ENCODE peak calls at places on chromosomes 4 and X, in nine cellular contexts. One of them, this sample, is unnamed.
A peak's percentile ranks its signal among the peaks of the same experiment; 100 is the strongest.

GRCh38 chrX:124282580-124282979 is 49.9 kb upstream of the TEX13D start:
- DNase-seq in heart left ventricle: no peak
- DNase-seq in kidney: no peak
- DNase-seq in lower lobe of right lung: no peak
- DNase-seq in HepG2: no peak
- DNase-seq in breast epithelium: no peak
- DNase-seq in uterus: no peak
- DNase-seq in naive thymus-derived CD4-positive, alpha-beta T cell: no peak
- DNase-seq in cardiac muscle cell: no peak
- DNase-seq in this sample: no peak

GRCh38 chr4:153142700-153143438 is 61.4 kb upstream of the TRIM2 start:
- DNase-seq in heart left ventricle: peak; percentile 82
- DNase-seq in uterus: peak; percentile 65
- DNase-seq in lower lobe of right lung: peak; percentile 80
- DNase-seq in kidney: peak; percentile 82
- DNase-seq in HepG2: peak; percentile 63
- DNase-seq in cardiac muscle cell: peak; percentile 79
- DNase-seq in breast epithelium: peak; percentile 62
- DNase-seq in naive thymus-derived CD4-positive, alpha-beta T cell: peak; percentile 71
- DNase-seq in this sample: peak; percentile 74

GRCh38 chr4:13980317-13980716 is 352.8 kb upstream of the BOD1L1 start:
- DNase-seq in naive thymus-derived CD4-positive, alpha-beta T cell: no peak
- DNase-seq in kidney: no peak
- DNase-seq in HepG2: no peak
- DNase-seq in lower lobe of right lung: no peak
- DNase-seq in breast epithelium: no peak
- DNase-seq in heart left ventricle: no peak
- DNase-seq in cardiac muscle cell: no peak
- DNase-seq in uterus: no peak
- DNase-seq in this sample: no peak

GRCh38 chr4:1290165-1290977 is 680 bp downstream of the MAEA start:
- DNase-seq in kidney: peak; percentile 59
- DNase-seq in HepG2: no peak
- DNase-seq in heart left ventricle: no peak
- DNase-seq in lower lobe of right lung: no peak
- DNase-seq in cardiac muscle cell: peak; percentile 40
- DNase-seq in breast epithelium: no peak
- DNase-seq in naive thymus-derived CD4-positive, alpha-beta T cell: no peak
- DNase-seq in uterus: no peak
- DNase-seq in this sample: peak; percentile 50

GRCh38 chr4:108148316-108148715 is 20.4 kb downstream of the LEF1 start:
- DNase-seq in uterus: no peak
- DNase-seq in breast epithelium: no peak
- DNase-seq in HepG2: no peak
- DNase-seq in heart left ventricle: no peak
- DNase-seq in cardiac muscle cell: no peak
- DNase-seq in lower lobe of right lung: no peak
- DNase-seq in kidney: no peak
- DNase-seq in naive thymus-derived CD4-positive, alpha-beta T cell: peak; percentile 62
- DNase-seq in this sample: no peak

GRCh38 chr4:183618681-183619080 is 40.3 kb downstream of the RWDD4 start:
- DNase-seq in cardiac muscle cell: no peak
- DNase-seq in lower lobe of right lung: no peak
- DNase-seq in kidney: no peak
- DNase-seq in uterus: peak; percentile 24
- DNase-seq in breast epithelium: no peak
- DNase-seq in naive thymus-derived CD4-positive, alpha-beta T cell: no peak
- DNase-seq in heart left ventricle: no peak
- DNase-seq in HepG2: peak; percentile 88
- DNase-seq in this sample: peak; percentile 68

GRCh38 chr4:177001271-177002175 is 208.8 kb upstream of the VEGFC start:
- DNase-seq in uterus: no peak
- DNase-seq in heart left ventricle: no peak
- DNase-seq in lower lobe of right lung: no peak
- DNase-seq in naive thymus-derived CD4-positive, alpha-beta T cell: no peak
- DNase-seq in kidney: no peak
- DNase-seq in cardiac muscle cell: peak; percentile 15
- DNase-seq in breast epithelium: no peak
- DNase-seq in HepG2: no peak
- DNase-seq in this sample: no peak

GRCh38 chr4:6728320-6729029 is 12.5 kb downstream of the BLOC1S4 start:
- DNase-seq in naive thymus-derived CD4-positive, alpha-beta T cell: no peak
- DNase-seq in lower lobe of right lung: no peak
- DNase-seq in cardiac muscle cell: no peak
- DNase-seq in kidney: no peak
- DNase-seq in breast epithelium: no peak
- DNase-seq in HepG2: no peak
- DNase-seq in heart left ventricle: no peak
- DNase-seq in uterus: no peak
- DNase-seq in this sample: peak; percentile 89

GRCh38 chr4:3407171-3407771 is 34.5 kb upstream of the HGFAC start:
- DNase-seq in lower lobe of right lung: no peak
- DNase-seq in cardiac muscle cell: no peak
- DNase-seq in kidney: peak; percentile 55
- DNase-seq in heart left ventricle: no peak
- DNase-seq in HepG2: no peak
- DNase-seq in breast epithelium: no peak
- DNase-seq in uterus: peak; percentile 7
- DNase-seq in naive thymus-derived CD4-positive, alpha-beta T cell: no peak
- DNase-seq in this sample: no peak

GRCh38 chr4:168474660-168475320 is 5.5 kb downstream of the DDX60L start:
- DNase-seq in lower lobe of right lung: no peak
- DNase-seq in breast epithelium: no peak
- DNase-seq in cardiac muscle cell: no peak
- DNase-seq in HepG2: no peak
- DNase-seq in naive thymus-derived CD4-positive, alpha-beta T cell: no peak
- DNase-seq in heart left ventricle: no peak
- DNase-seq in kidney: no peak
- DNase-seq in uterus: no peak
- DNase-seq in this sample: no peak

GRCh38 chr4:177047851-177048174 is 255.1 kb upstream of the VEGFC start:
- DNase-seq in lower lobe of right lung: no peak
- DNase-seq in uterus: no peak
- DNase-seq in HepG2: no peak
- DNase-seq in kidney: no peak
- DNase-seq in heart left ventricle: no peak
- DNase-seq in naive thymus-derived CD4-positive, alpha-beta T cell: no peak
- DNase-seq in cardiac muscle cell: no peak
- DNase-seq in breast epithelium: no peak
- DNase-seq in this sample: no peak

GRCh38 chr4:177239878-177240277 is 69.8 kb upstream of the NEIL3 start:
- DNase-seq in cardiac muscle cell: no peak
- DNase-seq in kidney: no peak
- DNase-seq in naive thymus-derived CD4-positive, alpha-beta T cell: no peak
- DNase-seq in uterus: no peak
- DNase-seq in HepG2: no peak
- DNase-seq in breast epithelium: no peak
- DNase-seq in lower lobe of right lung: no peak
- DNase-seq in heart left ventricle: no peak
- DNase-seq in this sample: no peak

GRCh38 chrX:50723006-50723405 is 91.0 kb downstream of the SHROOM4 start:
- DNase-seq in naive thymus-derived CD4-positive, alpha-beta T cell: no peak
- DNase-seq in cardiac muscle cell: no peak
- DNase-seq in HepG2: no peak
- DNase-seq in kidney: no peak
- DNase-seq in lower lobe of right lung: no peak
- DNase-seq in heart left ventricle: no peak
- DNase-seq in uterus: no peak
- DNase-seq in breast epithelium: no peak
- DNase-seq in this sample: no peak

GRCh38 chrX:72545990-72546389 is 26.7 kb downstream of the HDAC8 start:
- DNase-seq in kidney: no peak
- DNase-seq in uterus: no peak
- DNase-seq in breast epithelium: no peak
- DNase-seq in cardiac muscle cell: no peak
- DNase-seq in naive thymus-derived CD4-positive, alpha-beta T cell: no peak
- DNase-seq in HepG2: peak; percentile 2
- DNase-seq in heart left ventricle: no peak
- DNase-seq in lower lobe of right lung: no peak
- DNase-seq in this sample: no peak

GRCh38 chr4:2434420-2434819 is 15.7 kb downstream of the CFAP99 start:
- DNase-seq in kidney: peak; percentile 50
- DNase-seq in naive thymus-derived CD4-positive, alpha-beta T cell: no peak
- DNase-seq in HepG2: no peak
- DNase-seq in uterus: no peak
- DNase-seq in lower lobe of right lung: no peak
- DNase-seq in cardiac muscle cell: no peak
- DNase-seq in breast epithelium: no peak
- DNase-seq in heart left ventricle: no peak
- DNase-seq in this sample: no peak

GRCh38 chr4:42579903-42580302 is 77.0 kb downstream of the ATP8A1 start:
- DNase-seq in uterus: no peak
- DNase-seq in naive thymus-derived CD4-positive, alpha-beta T cell: no peak
- DNase-seq in lower lobe of right lung: no peak
- DNase-seq in breast epithelium: no peak
- DNase-seq in HepG2: no peak
- DNase-seq in heart left ventricle: no peak
- DNase-seq in kidney: no peak
- DNase-seq in cardiac muscle cell: no peak
- DNase-seq in this sample: no peak

GRCh38 chrX:69389221-69389620 is 114.9 kb upstream of the NALF2 start:
- DNase-seq in heart left ventricle: no peak
- DNase-seq in cardiac muscle cell: no peak
- DNase-seq in breast epithelium: no peak
- DNase-seq in naive thymus-derived CD4-positive, alpha-beta T cell: no peak
- DNase-seq in lower lobe of right lung: no peak
- DNase-seq in kidney: no peak
- DNase-seq in uterus: no peak
- DNase-seq in HepG2: no peak
- DNase-seq in this sample: no peak

GRCh38 chr4:74410741-74411140 is 34.2 kb upstream of the AREG start:
- DNase-seq in naive thymus-derived CD4-positive, alpha-beta T cell: no peak
- DNase-seq in cardiac muscle cell: no peak
- DNase-seq in HepG2: no peak
- DNase-seq in kidney: no peak
- DNase-seq in heart left ventricle: no peak
- DNase-seq in breast epithelium: no peak
- DNase-seq in uterus: no peak
- DNase-seq in lower lobe of right lung: no peak
- DNase-seq in this sample: no peak
- H3K4me1 ChIP-seq in naive thymus-derived CD4-positive, alpha-beta T cell: no peaks in the 10 kb centered on the region
- H3K4me1 ChIP-seq in cardiac muscle cell: no peaks in the 10 kb centered on the region
- H3K4me1 ChIP-seq in HepG2: no peaks in the 10 kb centered on the region
- H3K4me1 ChIP-seq in kidney: no peaks in the 10 kb centered on the region
- H3K4me1 ChIP-seq in heart left ventricle: no peaks in the 10 kb centered on the region
- H3K4me1 ChIP-seq in breast epithelium: no peaks in the 10 kb centered on the region
- H3K4me1 ChIP-seq in uterus: no peaks in the 10 kb centered on the region
- H3K4me1 ChIP-seq in lower lobe of right lung: no peaks in the 10 kb centered on the region
- H3K4me1 ChIP-seq in this sample: no peaks in the 10 kb centered on the region

DNA sequence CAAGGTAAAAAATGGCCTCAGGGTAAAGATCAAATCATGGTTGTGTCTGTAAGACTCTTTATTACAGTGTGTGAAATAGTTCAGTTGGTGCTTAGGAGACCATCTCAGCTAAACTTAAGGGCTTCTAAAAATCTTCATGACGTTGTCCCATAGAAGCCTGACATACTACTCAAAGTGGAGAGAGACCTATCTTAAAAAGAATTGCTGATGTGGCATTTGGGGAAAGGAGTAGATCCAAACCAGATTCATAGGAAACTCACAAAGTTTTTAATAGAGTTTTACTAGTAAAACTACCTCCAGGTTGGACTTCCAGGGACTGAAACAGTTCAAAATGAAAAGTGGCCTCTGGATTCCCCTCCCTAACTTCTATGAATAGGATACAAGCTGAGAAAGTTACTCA is 81.6 kb downstream of the ZNF81 start:
- DNase-seq in kidney: no peak
- DNase-seq in cardiac muscle cell: no peak
- DNase-seq in naive thymus-derived CD4-positive, alpha-beta T cell: no peak
- DNase-seq in lower lobe of right lung: no peak
- DNase-seq in HepG2: no peak
- DNase-seq in heart left ventricle: no peak
- DNase-seq in breast epithelium: no peak
- DNase-seq in uterus: no peak
- DNase-seq in this sample: no peak
- H3K9me3 ChIP-seq in kidney: peaks cover 2% of the 10 kb centered on the region
- H3K9me3 ChIP-seq in cardiac muscle cell: peaks cover 14% of the 10 kb centered on the region
- H3K9me3 ChIP-seq in naive thymus-derived CD4-positive, alpha-beta T cell: no peaks in the 10 kb centered on the region
- H3K9me3 ChIP-seq in lower lobe of right lung: peaks cover 31% of the 10 kb centered on the region
- H3K9me3 ChIP-seq in HepG2: peaks cover 19% of the 10 kb centered on the region
- H3K9me3 ChIP-seq in heart left ventricle: no peaks in the 10 kb centered on the region
- H3K9me3 ChIP-seq in breast epithelium: peaks cover 16% of the 10 kb centered on the region
- H3K9me3 ChIP-seq in uterus: no peaks in the 10 kb centered on the region
- H3K9me3 ChIP-seq in this sample: peaks cover 4% of the 10 kb centered on the region

GRCh38 chrX:30280428-30280827 is 28.8 kb downstream of the NR0B1 start:
- DNase-seq in uterus: no peak
- DNase-seq in kidney: no peak
- DNase-seq in cardiac muscle cell: no peak
- DNase-seq in breast epithelium: no peak
- DNase-seq in HepG2: no peak
- DNase-seq in lower lobe of right lung: no peak
- DNase-seq in naive thymus-derived CD4-positive, alpha-beta T cell: peak; percentile 25
- DNase-seq in heart left ventricle: no peak
- DNase-seq in this sample: no peak
- H3K4me1 ChIP-seq in uterus: no peaks in the 10 kb centered on the region
- H3K4me1 ChIP-seq in kidney: no peaks in the 10 kb centered on the region
- H3K4me1 ChIP-seq in cardiac muscle cell: no peaks in the 10 kb centered on the region
- H3K4me1 ChIP-seq in breast epithelium: no peaks in the 10 kb centered on the region
- H3K4me1 ChIP-seq in HepG2: no peaks in the 10 kb centered on the region
- H3K4me1 ChIP-seq in lower lobe of right lung: no peaks in the 10 kb centered on the region
- H3K4me1 ChIP-seq in naive thymus-derived CD4-positive, alpha-beta T cell: no peaks in the 10 kb centered on the region
- H3K4me1 ChIP-seq in heart left ventricle: no peaks in the 10 kb centered on the region
- H3K4me1 ChIP-seq in this sample: no peaks in the 10 kb centered on the region

GRCh38 chrX:55624403-55624802 is 1.2 kb downstream of the FOXR2 start:
- DNase-seq in breast epithelium: no peak
- DNase-seq in lower lobe of right lung: no peak
- DNase-seq in cardiac muscle cell: no peak
- DNase-seq in uterus: no peak
- DNase-seq in heart left ventricle: no peak
- DNase-seq in HepG2: no peak
- DNase-seq in kidney: peak; percentile 78
- DNase-seq in naive thymus-derived CD4-positive, alpha-beta T cell: no peak
- DNase-seq in this sample: no peak
- H3K9me3 ChIP-seq in breast epithelium: no peaks in the 10 kb centered on the region
- H3K9me3 ChIP-seq in lower lobe of right lung: no peaks in the 10 kb centered on the region
- H3K9me3 ChIP-seq in cardiac muscle cell: no peaks in the 10 kb centered on the region
- H3K9me3 ChIP-seq in uterus: no peaks in the 10 kb centered on the region
- H3K9me3 ChIP-seq in heart left ventricle: no peaks in the 10 kb centered on the region
- H3K9me3 ChIP-seq in HepG2: no peaks in the 10 kb centered on the region
- H3K9me3 ChIP-seq in kidney: no peaks in the 10 kb centered on the region
- H3K9me3 ChIP-seq in naive thymus-derived CD4-positive, alpha-beta T cell: no peaks in the 10 kb centered on the region
- H3K9me3 ChIP-seq in this sample: no peaks in the 10 kb centered on the region

DNA sequence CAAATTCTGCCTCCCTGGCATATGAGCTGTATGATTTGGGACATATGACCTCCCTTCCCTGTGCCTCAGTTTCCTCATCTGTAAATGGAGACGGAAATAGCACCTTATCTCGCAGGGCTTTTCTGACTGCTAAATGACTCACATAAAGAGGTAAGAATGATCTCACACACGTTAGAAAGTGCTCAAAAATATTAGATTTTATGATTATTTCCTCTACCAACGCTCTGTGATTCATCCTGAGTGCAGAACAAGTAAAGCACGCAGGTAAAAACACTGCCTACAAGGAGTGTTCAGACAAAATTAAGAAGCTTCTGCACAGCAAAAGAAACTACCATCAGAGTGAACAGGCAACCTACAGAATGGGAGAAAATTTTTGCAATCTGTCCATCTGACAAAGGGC is 21.1 kb downstream of the ACSL1 start:
- DNase-seq in heart left ventricle: no peak
- DNase-seq in breast epithelium: no peak
- DNase-seq in naive thymus-derived CD4-positive, alpha-beta T cell: no peak
- DNase-seq in lower lobe of right lung: no peak
- DNase-seq in cardiac muscle cell: no peak
- DNase-seq in kidney: no peak
- DNase-seq in uterus: no peak
- DNase-seq in HepG2: no peak
- DNase-seq in this sample: no peak
- H3K4me1 ChIP-seq in heart left ventricle: peaks cover 18% of the 10 kb centered on the region
- H3K4me1 ChIP-seq in breast epithelium: peaks cover 6% of the 10 kb centered on the region
- H3K4me1 ChIP-seq in naive thymus-derived CD4-positive, alpha-beta T cell: no peaks in the 10 kb centered on the region
- H3K4me1 ChIP-seq in lower lobe of right lung: peaks cover 56% of the 10 kb centered on the region
- H3K4me1 ChIP-seq in cardiac muscle cell: peaks cover 39% of the 10 kb centered on the region
- H3K4me1 ChIP-seq in kidney: peaks cover 22% of the 10 kb centered on the region
- H3K4me1 ChIP-seq in uterus: no peaks in the 10 kb centered on the region
- H3K4me1 ChIP-seq in HepG2: peaks cover 44% of the 10 kb centered on the region
- H3K4me1 ChIP-seq in this sample: peaks cover 32% of the 10 kb centered on the region

This sample was measured in right lobe of liver.